ENCODE peak calls at places on chromosomes 16 and 17, in four cellular contexts. O, N, F and B are unnamed samples.
A peak's percentile ranks its signal among the peaks of the same experiment; 100 is the strongest.

GRCh38 chr16:56915311-56916105 is 16.4 kb upstream of the HERPUD1 start:
- DNase-seq in O (no peak), N (no peak), F (no peak), B (no peak)

GRCh38 chr17:3935140-3935542 is 18.9 kb upstream of the P2RX1 start:
- DNase-seq in O (peak; percentile 41), F (peak; percentile 41), N (peak; percentile 73), B (no peak)

GRCh38 chr17:80938556-80938955 is 53.1 kb upstream of the CHMP6 start:
- DNase-seq in N (no peak), F (no peak), O (no peak), B (no peak)

GRCh38 chr17:32769846-32770245 is 107.1 kb downstream of the MYO1D start:
- DNase-seq in O (no peak), N (peak; percentile 9), F (no peak), B (no peak)

GRCh38 chr16:9797306-9797705 is 384.9 kb downstream of the GRIN2A start:
- DNase-seq in F (no peak), O (no peak), N (peak; percentile 13), B (peak; percentile 60)

GRCh38 chr16:57446530-57447141 is 549 bp downstream of the CIAPIN1 start:
- DNase-seq in N (no peak), F (no peak), O (peak; percentile 33), B (no peak)

GRCh38 chr16:4574919-4575705 is 19.0 kb downstream of the C16orf96 start:
- DNase-seq in N (no peak), O (peak; percentile 31), F (no peak), B (no peak)

GRCh38 chr16:88561485-88562369 is 8.5 kb upstream of the ZC3H18 start:
- DNase-seq in N (no peak), O (peak; percentile 80), F (peak; percentile 36), B (no peak)

GRCh38 chr16:89624775-89625761 is 11.6 kb downstream of the DPEP1 start:
- DNase-seq in N (peak; percentile 73), O (no peak), F (no peak), B (no peak)

GRCh38 chr17:5583426-5584382 is 605 bp downstream of the NLRP1 start:
- DNase-seq in O (peak; percentile 5), F (no peak), N (no peak), B (no peak)

GRCh38 chr16:24829153-24829552 is 16.6 kb upstream of the SLC5A11 start:
- DNase-seq in F (no peak), O (peak; percentile 51), N (no peak), B (no peak)

GRCh38 chr16:68596266-68596665 is 48.8 kb upstream of the CDH3 start:
- DNase-seq in N (no peak), O (no peak), F (no peak), B (no peak)

GRCh38 chr16:48972236-48972635 is 309.4 kb downstream of the CBLN1 start:
- DNase-seq in O (no peak), N (no peak), F (no peak), B (no peak)

GRCh38 chr17:22507823-22508222 is 815.5 kb downstream of the KCNJ18 start:
- DNase-seq in F (no peak), N (peak; percentile 15), O (no peak), B (no peak)

GRCh38 chr16:65176603-65177002 is 54.7 kb upstream of the CDH11 start:
- DNase-seq in F (no peak), O (no peak), N (no peak), B (no peak)

GRCh38 chr17:69239611-69240010 is 11.0 kb upstream of the ABCA10 start:
- DNase-seq in F (no peak), O (no peak), N (no peak), B (no peak)

GRCh38 chr17:4710693-4711634 is 532 bp downstream of the ARRB2 start:
- DNase-seq in N (no peak), O (no peak), F (no peak), B (no peak)

GRCh38 chr17:63705657-63706056 is 5.7 kb upstream of the LIMD2 start:
- DNase-seq in F (no peak), N (no peak), O (no peak), B (no peak)

GRCh38 chr16:50910698-50911025 is 168.8 kb downstream of the CYLD start:
- DNase-seq in F (no peak), O (no peak), N (no peak), B (no peak)

GRCh38 chr16:31477220-31478216 is 5.4 kb upstream of the SLC5A2 start:
- DNase-seq in O (peak; percentile 87), N (peak; percentile 93), F (no peak), B (no peak)

GRCh38 chr16:5498562-5498961 is 401.0 kb upstream of the EEF2KMT start:
- DNase-seq in O (no peak), N (no peak), F (no peak), B (no peak)

GRCh38 chr16:76114681-76115080 is 162.5 kb upstream of the CNTNAP4 start:
- DNase-seq in O (no peak), N (no peak), F (no peak), B (no peak)

GRCh38 chr16:76123966-76124365 is 153.2 kb upstream of the CNTNAP4 start:
- DNase-seq in F (no peak), N (no peak), O (no peak), B (no peak)

GRCh38 chr16:76118344-76118743 is 158.9 kb upstream of the CNTNAP4 start:
- DNase-seq in N (no peak), O (no peak), F (no peak), B (no peak)
- TF ChIP-seq REST in N (peak; percentile 90), O (no peak), F (no peak), B (peak; percentile 58)

GRCh38 chr17:30906101-30906911 is at the start of gene TEFM:
- DNase-seq in O (peak; percentile 85), N (peak; percentile 86), F (peak; percentile 88), B (peak; percentile 72)

GRCh38 chr17:30908717-30909420 is 2.8 kb upstream of the TEFM start:
- DNase-seq in F (no peak), N (no peak), O (no peak), B (no peak)

GRCh38 chr17:30905742-30906100 is 317 bp downstream of the TEFM start:
- DNase-seq in F (peak; percentile 36), O (peak; percentile 38), N (no peak), B (no peak)
- TF ChIP-seq TCF7L2 in F (no peak), O (no peak), N (no peak), B (no peak)

DNA sequence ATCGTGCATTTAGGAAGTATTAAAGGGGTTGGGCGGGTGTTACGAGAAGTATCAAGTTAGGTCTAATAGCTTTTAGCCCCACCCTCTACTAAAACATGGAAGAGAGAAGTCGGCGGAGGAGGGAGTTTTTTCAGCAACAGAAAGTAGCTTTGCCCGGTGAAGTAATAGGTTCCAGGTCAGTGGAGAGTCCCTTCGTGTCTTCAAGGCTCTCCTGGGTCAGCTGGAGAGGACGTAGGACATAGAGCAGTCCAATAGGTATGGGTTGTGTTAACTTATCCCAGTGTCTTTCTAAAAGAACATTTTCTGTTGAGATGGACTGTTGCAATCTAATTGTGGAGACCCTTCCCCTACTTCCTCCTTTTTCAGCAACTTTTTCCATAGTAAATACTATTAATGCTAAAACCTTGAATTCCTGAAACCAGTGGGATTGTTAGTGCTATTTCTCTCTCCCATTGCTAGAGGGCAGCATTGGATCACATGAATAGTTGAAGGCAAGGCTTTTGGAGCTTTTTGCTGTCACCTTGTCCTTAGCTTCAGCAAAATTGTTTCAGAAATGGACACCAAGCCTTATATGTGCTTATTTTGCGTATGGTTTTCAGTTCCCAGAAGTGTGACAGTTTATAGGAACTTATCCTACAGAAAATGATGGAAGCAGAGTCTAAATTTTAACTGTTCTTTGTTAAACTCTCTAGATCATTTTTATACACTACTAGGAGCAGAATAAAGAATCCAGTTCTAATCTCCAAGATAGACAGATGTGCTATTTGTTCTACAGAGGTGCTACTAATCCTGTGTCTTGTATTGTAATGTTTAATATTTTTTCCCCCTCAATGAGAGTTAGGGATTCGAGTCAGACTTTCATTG is 38.4 kb downstream of the UTP18 start:
- DNase-seq in F (peak; percentile 51), N (peak; percentile 76), O (peak; percentile 30), B (peak; percentile 18)
- TF ChIP-seq CTCF in F (peak; percentile 86), N (peak; percentile 84), O (peak; percentile 80), B (peak; percentile 78)

GRCh38 chr16:27322858-27323780 is 9.3 kb downstream of the IL4R start:
- DNase-seq in N (peak; percentile 89), F (no peak), O (no peak), B (no peak)
- TF ChIP-seq REST in N (no peak), F (no peak), O (no peak), B (no peak)

GRCh38 chr17:76537288-76537577 is 276 bp downstream of the CYGB start:
- DNase-seq in N (no peak), O (no peak), F (no peak), B (no peak)
- TF ChIP-seq TCF7L2 in N (no peak), O (no peak), F (no peak), B (no peak)

DNA sequence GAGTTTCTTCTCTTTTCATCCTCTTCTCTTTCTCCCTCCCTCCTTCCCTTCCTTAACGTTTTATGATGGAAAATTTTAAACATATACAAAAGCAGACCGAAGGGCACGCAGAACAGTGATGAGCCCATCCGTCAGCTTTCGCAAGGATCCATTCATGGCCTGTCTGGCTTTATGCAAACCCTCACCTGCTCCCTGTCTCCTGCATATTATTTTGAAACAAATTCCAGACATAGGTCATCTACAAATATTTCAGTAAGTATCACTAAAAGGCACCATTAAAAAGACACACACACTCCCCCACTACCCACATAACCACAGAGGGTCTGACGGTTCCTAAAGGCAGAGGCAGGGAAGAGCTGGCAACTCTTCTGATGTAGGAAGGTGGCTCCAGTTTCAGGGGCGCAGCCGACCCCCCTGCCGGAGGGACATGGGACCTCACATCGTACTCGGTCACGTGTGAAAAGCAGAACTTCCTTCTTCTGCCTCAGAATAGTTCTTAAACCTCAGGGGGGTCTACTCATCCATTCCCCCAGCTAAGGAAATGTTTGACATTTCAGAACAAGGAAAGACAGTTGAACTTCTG is 235.1 kb downstream of the NTN1 start:
- DNase-seq in F (no peak), O (no peak), N (no peak), B (no peak)
- TF ChIP-seq CTCF in F (no peak), O (no peak), N (no peak), B (no peak)

DNA sequence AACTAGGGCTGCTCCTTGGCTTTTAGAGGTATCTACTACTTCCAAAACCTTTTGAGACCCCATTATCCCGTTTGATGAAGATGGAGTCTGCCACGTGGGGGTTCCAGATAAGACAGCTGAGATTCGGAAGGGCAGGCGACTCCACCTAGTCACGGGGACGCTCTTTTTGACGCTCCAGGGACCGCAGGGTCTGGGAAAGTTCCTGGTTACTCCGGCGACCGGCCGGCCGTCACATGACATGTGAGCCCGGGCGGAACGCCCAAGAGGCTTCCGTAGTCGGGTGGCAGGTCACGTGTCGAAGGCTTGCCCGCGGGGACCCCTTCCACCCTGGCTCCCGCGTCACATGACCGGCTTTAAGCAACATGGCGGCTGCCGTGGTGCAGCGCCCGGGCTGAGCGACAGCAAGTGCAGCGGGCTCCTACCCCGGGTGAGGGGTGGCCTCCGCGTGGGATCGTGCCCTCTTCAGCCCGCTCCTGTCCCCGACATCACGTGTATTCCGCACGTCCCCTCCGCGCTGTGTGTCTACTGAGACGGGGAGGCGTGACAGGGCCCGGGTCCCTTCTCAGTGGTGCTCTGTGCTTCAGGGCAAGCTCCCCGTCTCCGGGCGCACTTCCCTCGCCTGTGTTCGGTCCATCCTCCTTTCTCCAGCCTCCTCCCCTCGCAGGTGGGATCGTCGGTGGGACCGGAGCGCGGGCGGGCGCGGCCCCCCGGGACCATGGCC is at the start of gene SPNS1:
- DNase-seq in O (peak; percentile 97), N (peak; percentile 94), F (peak; percentile 92), B (peak; percentile 92)
- TF ChIP-seq REST in O (peak; percentile 23), N (peak; percentile 81), F (no peak), B (no peak)